ENCODE peak calls at places on chromosomes 12 and 14, in seven cellular contexts. L is HFF-Myc, N is mucosa of descending colon, P is Right ventricle myocardium inferior, Y is D341Med, S is nephron progenitor cell, F is mucosa of gallbladder. X is an unnamed sample.

GRCh38 chr12:7638064-7638763 is 27.5 kb downstream of the APOBEC1 start:
- DNase-seq in L (no peak), N (no peak), P (no peak), Y (no peak), S (peak; percentile 36), F (peak; percentile 12), X (no peak)

GRCh38 chr14:24178399-24179178 is 6.7 kb downstream of the REC8 start:
- DNase-seq in L (no peak), N (no peak), P (no peak), Y (no peak), S (no peak), F (no peak), X (no peak)

GRCh38 chr14:64704145-64704742 is at the start of gene PLEKHG3:
- DNase-seq in L (no peak), N (peak; percentile 93), P (peak; percentile 90), Y (peak; percentile 77), S (peak; percentile 92), F (peak; percentile 87), X (peak; percentile 94)

GRCh38 chr12:17661250-17661649 is 428.7 kb downstream of the RERGL start:
- DNase-seq in L (no peak), N (no peak), P (no peak), Y (no peak), S (no peak), F (no peak), X (no peak)

GRCh38 chr14:51597511-51597920 is 54.2 kb upstream of the FRMD6 start:
- DNase-seq in L (peak; percentile 85), N (no peak), P (no peak), Y (no peak), S (no peak), F (no peak), X (no peak)

GRCh38 chr12:12557733-12558132 is 4.9 kb downstream of the DUSP16 start:
- DNase-seq in L (no peak), N (no peak), P (no peak), Y (no peak), S (no peak), F (no peak), X (no peak)

GRCh38 chr14:73457935-73458218 is 469 bp downstream of the NUMB start:
- DNase-seq in L (no peak), N (peak; percentile 73), P (peak; percentile 77), Y (no peak), S (no peak), F (no peak), X (peak; percentile 59)

GRCh38 chr14:23661542-23661941 is 25.4 kb downstream of the DHRS2 start:
- DNase-seq in L (no peak), N (no peak), P (no peak), Y (peak; percentile 55), S (no peak), F (no peak), X (no peak)

GRCh38 chr14:36655963-36656768 is 5.5 kb upstream of the PAX9 start:
- DNase-seq in L (no peak), N (peak; percentile 55), P (no peak), Y (no peak), S (peak; percentile 84), F (no peak), X (peak; percentile 48)

GRCh38 chr12:14416658-14417057 is 51.2 kb downstream of the ATF7IP start:
- DNase-seq in L (peak; percentile 59), N (no peak), P (no peak), Y (peak; percentile 60), S (no peak), F (no peak), X (no peak)

GRCh38 chr12:4700621-4701026 is 19.6 kb upstream of the GALNT8 start:
- DNase-seq in L (no peak), N (no peak), P (peak; percentile 80), Y (no peak), S (no peak), F (peak; percentile 20), X (peak; percentile 88)

GRCh38 chr14:23172096-23172495 is 11.4 kb downstream of the SLC7A8 start:
- DNase-seq in L (no peak), N (no peak), P (no peak), Y (no peak), S (no peak), F (no peak), X (no peak)

GRCh38 chr12:13073191-13073590 is 29.0 kb downstream of the FAM234B start:
- DNase-seq in L (no peak), N (no peak), P (no peak), Y (no peak), S (no peak), F (no peak), X (no peak)

GRCh38 chr14:95064734-95065133 is 92.6 kb downstream of the DICER1 start:
- DNase-seq in L (no peak), N (no peak), P (no peak), Y (no peak), S (no peak), F (no peak), X (no peak)

GRCh38 chr14:95609398-95609990 is 74.6 kb downstream of the GLRX5 start:
- DNase-seq in L (no peak), N (no peak), P (no peak), Y (peak; percentile 72), S (peak; percentile 66), F (peak; percentile 33), X (no peak)

GRCh38 chr14:23068792-23069412 is 11.6 kb upstream of the CDH24 start:
- DNase-seq in L (peak; percentile 92), N (peak; percentile 73), P (no peak), Y (peak; percentile 86), S (peak; percentile 82), F (peak; percentile 86), X (peak; percentile 74)

GRCh38 chr12:124422570-124423523 is 128.0 kb downstream of the RFLNA start:
- DNase-seq in L (peak; percentile 77), N (peak; percentile 93), P (peak; percentile 94), Y (peak; percentile 88), S (no peak), F (peak; percentile 80), X (peak; percentile 98)

GRCh38 chr14:26401170-26401968 is 196.5 kb downstream of the NOVA1 start:
- DNase-seq in L (no peak), N (no peak), P (no peak), Y (no peak), S (no peak), F (no peak), X (no peak)

GRCh38 chr12:30427555-30427954 is 268.1 kb downstream of the IPO8 start:
- DNase-seq in L (no peak), N (no peak), P (no peak), Y (no peak), S (no peak), F (no peak), X (no peak)

GRCh38 chr12:83378186-83378727 is 691.6 kb downstream of the TMTC2 start:
- DNase-seq in L (no peak), N (no peak), P (no peak), Y (no peak), S (no peak), F (no peak), X (no peak)

GRCh38 chr12:18361431-18361830 is 100.1 kb downstream of the PIK3C2G start:
- DNase-seq in L (no peak), N (no peak), P (no peak), Y (no peak), S (no peak), F (no peak), X (no peak)

GRCh38 chr12:54546511-54546910 is 2.9 kb upstream of the PDE1B start:
- DNase-seq in L (no peak), N (no peak), P (no peak), Y (no peak), S (no peak), F (no peak), X (no peak)

GRCh38 chr14:61177279-61178225 is 103.6 kb downstream of the TMEM30B start:
- DNase-seq in L (no peak), N (no peak), P (no peak), Y (no peak), S (no peak), F (no peak), X (no peak)

GRCh38 chr12:122158700-122159285 is 15.2 kb downstream of the IL31 start:
- DNase-seq in L (no peak), N (no peak), P (no peak), Y (no peak), S (no peak), F (no peak), X (no peak)

GRCh38 chr14:76784881-76785280 is 23.6 kb downstream of the VASH1 start:
- DNase-seq in L (peak; percentile 59), N (peak; percentile 62), P (no peak), Y (peak; percentile 93), S (peak; percentile 87), F (peak; percentile 63), X (peak; percentile 85)

GRCh38 chr14:67241416-67242362 is at the start of gene PALS1:
- DNase-seq in L (no peak), N (no peak), P (no peak), Y (no peak), S (no peak), F (peak; percentile 43), X (no peak)

GRCh38 chr12:56152756-56153137 is 360 bp downstream of the MYL6B start:
- DNase-seq in L (no peak), N (peak; percentile 46), P (no peak), Y (no peak), S (no peak), F (no peak), X (peak; percentile 49)

GRCh38 chr14:68306934-68307758 is 485.7 kb downstream of the ZFP36L1 start:
- DNase-seq in L (no peak), N (peak; percentile 67), P (no peak), Y (no peak), S (no peak), F (peak; percentile 81), X (no peak)

GRCh38 chr12:117089463-117089862 is 9.8 kb downstream of the TESC start:
- DNase-seq in L (no peak), N (no peak), P (no peak), Y (no peak), S (no peak), F (no peak), X (no peak)

GRCh38 chr12:51884676-51885229 is 3.1 kb upstream of the ANKRD33 start:
- DNase-seq in L (no peak), N (no peak), P (no peak), Y (no peak), S (no peak), F (no peak), X (no peak)

GRCh38 chr12:102816816-102817434 is 100.1 kb downstream of the PAH start:
- DNase-seq in L (peak; percentile 14), N (no peak), P (no peak), Y (peak; percentile 60), S (peak; percentile 9), F (no peak), X (no peak)

GRCh38 chr14:105487449-105487985 is 831 bp downstream of the CRIP1 start:
- DNase-seq in L (no peak), N (peak; percentile 86), P (peak; percentile 85), Y (no peak), S (peak; percentile 45), F (no peak), X (peak; percentile 69)

GRCh38 chr12:69157023-69157655 is 82.2 kb upstream of the CPSF6 start:
- DNase-seq in L (peak; percentile 53), N (peak; percentile 95), P (peak; percentile 92), Y (peak; percentile 87), S (peak; percentile 89), F (peak; percentile 86), X (peak; percentile 93)

GRCh38 chr14:76280221-76280620 is 95.7 kb upstream of the ESRRB start:
- DNase-seq in L (no peak), N (no peak), P (no peak), Y (no peak), S (no peak), F (no peak), X (no peak)

GRCh38 chr14:71166434-71166833 is 259.2 kb downstream of the PCNX1 start:
- DNase-seq in L (peak; percentile 70), N (no peak), P (no peak), Y (peak; percentile 56), S (no peak), F (peak; percentile 74), X (no peak)

GRCh38 chr12:100157427-100157821 is 14.8 kb upstream of the BLTP3B start:
- DNase-seq in L (no peak), N (no peak), P (no peak), Y (no peak), S (no peak), F (no peak), X (no peak)

GRCh38 chr12:124498178-124498869 is 69.1 kb downstream of the NCOR2 start:
- DNase-seq in L (no peak), N (no peak), P (no peak), Y (no peak), S (no peak), F (no peak), X (peak; percentile 68)

GRCh38 chr14:89498836-89499235 is 81.8 kb upstream of the FOXN3 start:
- DNase-seq in L (no peak), N (no peak), P (no peak), Y (no peak), S (no peak), F (no peak), X (no peak)